ENCODE peak calls at places on chromosomes 4 and X, in six cellular contexts. X is kidney, C is AG04449, J is stomach, Z is foreskin keratinocyte, E is left lung. I is an unnamed sample.

GRCh38 chr4:138348055-138348454 is 105.9 kb upstream of the SLC7A11 start:
- DNase-seq in X (no peak), C (no peak), J (no peak), Z (peak), E (no peak), I (no peak)

GRCh38 chrX:16832301-16832700 is 37.9 kb downstream of the RBBP7 start:
- DNase-seq in X (no peak), C (no peak), J (no peak), Z (no peak), E (no peak), I (no peak)

GRCh38 chr4:147286846-147287587 is 193.9 kb upstream of the EDNRA start:
- DNase-seq in X (no peak), C (no peak), J (no peak), Z (peak), E (no peak), I (no peak)

GRCh38 chrX:155880586-155881157 is 473 bp upstream of the VAMP7 start:
- DNase-seq in X (no peak), C (no peak), J (no peak), Z (no peak), E (no peak), I (no peak)

GRCh38 chr4:57109530-57109846 is 697 bp downstream of the IGFBP7 start:
- DNase-seq in X (no peak), C (no peak), J (no peak), Z (no peak), E (no peak), I (no peak)

GRCh38 chr4:90606781-90607180 is 479.6 kb downstream of the CCSER1 start:
- DNase-seq in X (no peak), C (no peak), J (no peak), Z (no peak), E (no peak), I (no peak)

GRCh38 chr4:138609943-138610350 is 367.8 kb upstream of the SLC7A11 start:
- DNase-seq in X (no peak), C (peak), J (no peak), Z (peak), E (no peak), I (no peak)

GRCh38 chrX:9562851-9563250 is 98.0 kb downstream of the TBL1X start:
- DNase-seq in X (no peak), C (peak), J (no peak), Z (peak), E (no peak), I (no peak)

GRCh38 chr4:1404573-1405248 is 1.5 kb downstream of the NKX1-1 start:
- DNase-seq in X (peak), C (no peak), J (peak), Z (no peak), E (peak), I (peak)

GRCh38 chr4:144423930-144424329 is 222.0 kb upstream of the HHIP start:
- DNase-seq in X (no peak), C (no peak), J (no peak), Z (no peak), E (no peak), I (no peak)

GRCh38 chr4:18593297-18594002 is 571.9 kb upstream of the LCORL start:
- DNase-seq in X (no peak), C (peak), J (peak), Z (peak), E (no peak), I (no peak)

GRCh38 chr4:40840985-40841571 is 91.3 kb downstream of the NSUN7 start:
- DNase-seq in X (peak), C (peak), J (peak), Z (peak), E (peak), I (no peak)

GRCh38 chr4:165355900-165356300 is 22.9 kb upstream of the CPE start:
- DNase-seq in X (no peak), C (no peak), J (no peak), Z (no peak), E (no peak), I (no peak)

GRCh38 chr4:117001077-117001476 is 84.3 kb downstream of the TRAM1L1 start:
- DNase-seq in X (no peak), C (no peak), J (no peak), Z (no peak), E (no peak), I (no peak)

GRCh38 chr4:41796545-41797210 is 48.2 kb upstream of the PHOX2B start:
- DNase-seq in X (no peak), C (no peak), J (no peak), Z (no peak), E (no peak), I (no peak)

GRCh38 chrX:145393702-145394235 is 146.5 kb downstream of the SPANXN1 start:
- DNase-seq in X (no peak), C (no peak), J (no peak), Z (no peak), E (no peak), I (no peak)

GRCh38 chr4:125985856-125986255 is 671.1 kb downstream of the FAT4 start:
- DNase-seq in X (no peak), C (no peak), J (no peak), Z (no peak), E (no peak), I (no peak)

GRCh38 chr4:187993827-187994226 is 1.7 kb upstream of the ZFP42 start:
- DNase-seq in X (no peak), C (no peak), J (no peak), Z (no peak), E (no peak), I (no peak)
- TF ChIP-seq CTCF in X (no peak), C (no peak), J (no peak), Z (peak), E (no peak), I (peak)

DNA sequence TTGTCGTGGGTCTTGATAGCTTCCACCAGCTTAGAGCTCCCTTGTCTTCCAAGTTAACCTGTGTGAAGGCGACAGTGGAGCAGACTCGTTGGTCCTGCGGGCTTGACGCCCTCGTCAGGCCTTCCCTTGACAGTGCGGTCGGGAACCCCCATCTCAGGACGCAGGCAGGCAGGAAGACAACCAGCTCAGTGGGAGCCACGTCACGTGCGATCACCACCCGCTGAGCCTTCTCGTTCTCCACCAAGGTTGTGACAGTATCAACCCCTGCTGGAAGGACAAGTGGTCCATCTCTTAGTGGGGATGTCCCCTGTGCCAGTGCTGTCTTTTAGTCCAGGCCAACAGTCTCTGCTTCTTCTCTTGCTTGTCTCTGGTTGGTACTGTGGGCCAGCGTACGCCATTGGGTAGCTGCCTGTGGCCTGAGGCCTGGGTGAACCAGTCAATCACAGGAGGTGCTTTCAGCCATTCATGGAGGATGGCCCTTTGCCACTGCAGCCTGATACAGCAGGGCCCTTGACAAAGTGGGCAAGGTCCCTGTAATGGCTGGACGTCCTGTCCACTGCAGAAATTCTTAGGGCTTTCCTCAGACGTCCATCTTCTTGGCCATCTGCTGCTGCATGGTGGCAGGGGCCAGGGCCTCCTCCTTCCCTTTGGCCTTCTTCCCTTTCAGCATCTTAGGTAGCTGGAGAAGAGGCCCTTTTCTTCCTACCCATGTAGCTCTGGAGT is 31.4 kb downstream of the RGS12 start:
- DNase-seq in X (peak), C (no peak), J (peak), Z (no peak), E (peak), I (no peak)
- TF ChIP-seq CTCF in X (no peak), C (no peak), J (no peak), Z (no peak), E (no peak), I (no peak)

DNA sequence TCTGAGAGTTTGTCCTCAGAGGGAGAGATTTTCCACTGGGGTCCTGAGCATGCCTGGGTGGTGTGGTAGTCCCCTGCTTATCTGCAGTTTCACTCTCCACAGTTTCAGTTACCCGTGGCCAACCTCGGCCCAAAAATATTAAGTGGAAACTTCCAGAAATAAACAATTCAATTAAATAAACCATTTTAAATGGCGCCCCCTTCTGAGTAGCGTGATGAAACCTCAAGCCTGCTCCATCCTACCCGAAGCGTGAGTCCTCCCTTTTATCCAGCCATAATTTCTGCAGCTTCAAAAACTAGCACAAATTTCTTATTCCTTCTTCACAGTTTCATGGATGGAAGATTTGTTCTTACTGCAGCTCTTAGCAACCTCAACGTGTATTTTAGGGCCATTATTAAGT is 26.7 kb downstream of the PNMA6E start:
- DNase-seq in X (no peak), C (no peak), J (no peak), Z (no peak), E (no peak), I (no peak)
- TF ChIP-seq CTCF in X (no peak), C (no peak), J (no peak), Z (peak), E (no peak), I (peak)

GRCh38 chr4:112817933-112818921 is 181.3 kb downstream of the LARP7 start:
- DNase-seq in X (peak), C (peak), J (peak), Z (peak), E (no peak), I (peak)
- TF ChIP-seq CTCF in X (no peak), C (no peak), J (no peak), Z (peak), E (no peak), I (peak)

DNA sequence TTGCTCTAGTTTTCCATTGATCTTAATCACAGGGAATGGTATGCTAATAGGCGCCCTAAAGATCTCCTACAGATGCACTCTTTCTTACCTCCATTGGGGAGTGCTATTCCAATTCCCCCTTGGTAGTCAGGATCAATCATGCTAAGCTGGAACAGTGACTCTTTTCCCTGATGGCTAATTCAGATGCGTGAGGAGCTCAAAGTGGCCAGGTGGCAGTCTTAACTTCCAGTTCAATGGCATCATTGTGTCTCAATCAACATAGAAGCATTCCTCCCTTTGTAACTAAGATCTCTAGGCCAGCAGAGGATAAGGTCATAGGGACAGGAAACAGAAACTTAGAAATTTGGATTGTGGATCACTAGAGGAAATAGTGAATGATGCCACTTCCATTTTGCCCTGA is 216.8 kb downstream of the GRID2 start:
- DNase-seq in X (no peak), C (no peak), J (no peak), Z (no peak), E (no peak), I (no peak)
- TF ChIP-seq CTCF in X (no peak), C (no peak), J (no peak), Z (no peak), E (no peak), I (no peak)

I was measured in chondrocyte.